ENCODE peak calls at places on chromosomes 12 and 14, in ten cellular contexts. N is omental fat pad, S is endothelial cell of umbilical vein, B is choroid plexus epithelial cell, K is fibroblast of the aortic adventitia, Z is cardiac muscle cell, R is upper lobe of right lung, L is ovary, A is brain microvascular endothelial cell, C is lung. F is an unnamed sample.

GRCh38 chr14:55398679-55399078 is 13.0 kb downstream of the ATG14 start:
- DNase-seq in N (no peak), S (peak; percentile 97), B (peak; percentile 98), K (peak; percentile 97), Z (peak; percentile 95), R (no peak), L (peak; percentile 33), A (peak; percentile 93), C (no peak), F (no peak)

GRCh38 chr12:8636581-8636980 is 23.9 kb upstream of the AICDA start:
- DNase-seq in N (no peak), S (no peak), B (no peak), K (no peak), Z (no peak), R (no peak), L (no peak), A (no peak), C (no peak), F (no peak)

GRCh38 chr12:105775351-105775750 is 363.4 kb downstream of the NUAK1 start:
- DNase-seq in N (no peak), S (peak; percentile 19), B (peak; percentile 81), K (peak; percentile 9), Z (peak; percentile 54), R (no peak), L (no peak), A (peak; percentile 54), C (no peak), F (no peak)

GRCh38 chr12:46268349-46268616 is 560 bp downstream of the SLC38A1 start:
- DNase-seq in N (no peak), S (no peak), B (peak; percentile 27), K (peak; percentile 38), Z (peak; percentile 20), R (peak; percentile 67), L (no peak), A (peak; percentile 6), C (no peak), F (no peak)

GRCh38 chr12:23098110-23099049 is 473.4 kb downstream of the ETNK1 start:
- DNase-seq in N (no peak), S (no peak), B (no peak), K (peak; percentile 47), Z (no peak), R (no peak), L (no peak), A (no peak), C (no peak), F (no peak)

GRCh38 chr12:131223791-131224567 is 270.3 kb downstream of the ADGRD1 start:
- DNase-seq in N (no peak), S (no peak), B (no peak), K (no peak), Z (no peak), R (peak; percentile 63), L (no peak), A (no peak), C (no peak), F (no peak)

GRCh38 chr14:95918466-95918865 is 41.8 kb downstream of the TUNAR start:
- DNase-seq in N (no peak), S (no peak), B (no peak), K (no peak), Z (no peak), R (no peak), L (no peak), A (no peak), C (no peak), F (no peak)

GRCh38 chr12:77493311-77493710 is 337.4 kb upstream of the NAV3 start:
- DNase-seq in N (no peak), S (no peak), B (no peak), K (peak; percentile 5), Z (no peak), R (no peak), L (no peak), A (no peak), C (no peak), F (no peak)

GRCh38 chr12:92538970-92539749 is 163.6 kb upstream of the PLEKHG7 start:
- DNase-seq in N (no peak), S (peak; percentile 95), B (peak; percentile 72), K (peak; percentile 89), Z (peak; percentile 93), R (no peak), L (no peak), A (peak; percentile 59), C (no peak), F (no peak)

GRCh38 chr14:106489112-106489881 is 962.9 kb downstream of the TMEM121 start:
- DNase-seq in N (no peak), S (no peak), B (no peak), K (no peak), Z (no peak), R (no peak), L (no peak), A (no peak), C (no peak), F (no peak)

GRCh38 chr14:106488293-106488692 is 961.9 kb downstream of the TMEM121 start:
- DNase-seq in N (no peak), S (no peak), B (no peak), K (no peak), Z (no peak), R (no peak), L (no peak), A (no peak), C (no peak), F (no peak)

GRCh38 chr14:106490442-106490841 is 964.1 kb downstream of the TMEM121 start:
- DNase-seq in N (no peak), S (no peak), B (no peak), K (no peak), Z (no peak), R (no peak), L (no peak), A (no peak), C (no peak), F (no peak)

GRCh38 chr14:106493962-106494823 is 967.8 kb downstream of the TMEM121 start:
- DNase-seq in N (no peak), S (no peak), B (no peak), K (no peak), Z (no peak), R (no peak), L (no peak), A (no peak), C (no peak), F (no peak)

GRCh38 chr14:106491851-106492250 is 965.5 kb downstream of the TMEM121 start:
- DNase-seq in N (no peak), S (no peak), B (peak; percentile 2), K (no peak), Z (no peak), R (no peak), L (no peak), A (no peak), C (no peak), F (no peak)
- TF ChIP-seq CTCF in N (no peak), S (no peak), B (peak; percentile 34), K (no peak), Z (no peak), R (peak; percentile 26), L (no peak), A (peak; percentile 41), C (no peak), F (no peak)

GRCh38 chr12:29306267-29306666 is 74.7 kb downstream of the ERGIC2 start:
- DNase-seq in N (no peak), S (no peak), B (no peak), K (no peak), Z (no peak), R (no peak), L (no peak), A (no peak), C (no peak), F (no peak)

GRCh38 chr12:29306682-29307081 is 74.3 kb downstream of the ERGIC2 start:
- DNase-seq in N (no peak), S (no peak), B (no peak), K (no peak), Z (no peak), R (no peak), L (no peak), A (no peak), C (no peak), F (no peak)

GRCh38 chr12:29310899-29311298 is 70.1 kb downstream of the ERGIC2 start:
- DNase-seq in N (no peak), S (no peak), B (no peak), K (no peak), Z (no peak), R (no peak), L (no peak), A (no peak), C (no peak), F (no peak)

GRCh38 chr12:29314421-29314820 is 66.6 kb downstream of the ERGIC2 start:
- DNase-seq in N (no peak), S (no peak), B (no peak), K (no peak), Z (peak; percentile 36), R (no peak), L (no peak), A (no peak), C (no peak), F (no peak)

DNA sequence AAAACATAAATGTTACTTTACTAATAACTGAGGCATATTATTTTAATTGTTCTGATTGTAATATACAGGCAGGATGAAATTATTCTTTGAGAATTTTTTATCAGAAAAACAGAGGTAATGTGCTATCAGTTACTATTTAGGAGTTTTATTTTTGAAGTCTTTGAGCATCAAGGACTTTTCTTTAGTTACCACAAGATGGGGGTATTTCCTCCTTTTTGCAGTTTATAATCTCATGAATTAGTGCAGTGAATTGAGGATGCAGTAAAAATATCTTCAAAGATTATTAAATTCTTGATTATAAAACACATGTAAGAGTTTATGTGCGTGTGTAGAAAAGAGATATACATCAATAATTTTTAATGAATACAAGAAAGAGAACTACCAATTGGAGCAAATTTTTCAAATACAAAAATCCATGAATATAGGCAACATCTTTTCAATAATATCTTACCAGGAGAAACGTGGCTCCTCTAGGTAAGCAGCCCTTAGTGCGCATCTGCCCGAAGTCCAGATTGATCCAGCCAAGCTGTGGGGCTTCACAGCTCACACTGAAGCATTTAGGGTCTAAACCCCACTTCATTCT is 71.6 kb downstream of the ERGIC2 start:
- DNase-seq in N (no peak), S (peak; percentile 8), B (peak; percentile 60), K (peak; percentile 67), Z (peak; percentile 55), R (no peak), L (no peak), A (no peak), C (no peak), F (no peak)
- TF ChIP-seq CTCF in N (no peak), S (peak; percentile 12), B (peak; percentile 46), K (peak; percentile 58), Z (peak; percentile 51), R (peak; percentile 24), L (no peak), A (peak; percentile 28), C (no peak), F (peak; percentile 78)

DNA sequence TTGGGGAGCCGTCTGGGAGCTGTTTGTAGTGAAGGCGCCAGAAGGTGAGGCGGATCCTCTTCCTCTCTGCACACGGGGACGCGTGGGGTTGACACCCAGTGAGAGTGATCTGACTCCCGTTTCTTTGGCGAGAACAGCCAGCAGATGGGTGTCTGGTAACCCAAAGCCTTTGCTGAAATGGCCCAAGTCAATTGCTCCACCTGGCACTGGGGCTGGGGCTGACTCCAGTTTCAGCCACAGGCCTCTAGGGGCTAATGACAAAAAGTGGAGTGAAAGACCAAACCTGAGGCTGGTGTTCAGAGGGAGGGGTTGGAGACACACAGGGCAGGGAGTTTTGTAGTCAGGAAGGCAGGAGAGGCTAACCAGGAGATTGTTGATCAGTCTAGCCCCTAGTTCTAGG is 87.0 kb downstream of the FRMD6 start:
- DNase-seq in N (no peak), S (no peak), B (no peak), K (no peak), Z (no peak), R (no peak), L (no peak), A (no peak), C (no peak), F (no peak)
- TF ChIP-seq CTCF in N (no peak), S (no peak), B (no peak), K (no peak), Z (no peak), R (no peak), L (no peak), A (peak; percentile 27), C (no peak), F (no peak)

GRCh38 chr12:51439330-51439729 is 14.7 kb downstream of the SLC4A8 start:
- DNase-seq in N (no peak), S (no peak), B (no peak), K (no peak), Z (no peak), R (no peak), L (no peak), A (no peak), C (no peak), F (no peak)
- TF ChIP-seq CTCF in N (no peak), S (no peak), B (no peak), K (no peak), Z (no peak), R (no peak), L (no peak), A (no peak), C (no peak), F (no peak)

F was measured in neural crest cell.